ENCODE peak calls at places on chromosomes 2 and 18, in eight cellular contexts. P, S, Q, I, U, D, W and O are unnamed samples. For H3K4me1, the result is how much of the 10 kb centered on the place peaks cover.

GRCh38 chr2:21372654-21373053 is 248.9 kb downstream of the TDRD15 start:
- DNase-seq in S (no peak), D (no peak), I (no peak), W (peak), Q (no peak), U (no peak), P (no peak), O (peak)

GRCh38 chr2:161250864-161251436 is 57.3 kb upstream of the PSMD14 start:
- DNase-seq in W (peak), S (no peak), U (no peak), I (no peak), D (no peak), P (no peak), Q (no peak), O (peak)

GRCh38 chr18:36828157-36828629 is 609 bp downstream of the TPGS2 start:
- DNase-seq in U (no peak), W (peak), D (no peak), I (no peak), P (no peak), S (no peak), Q (peak), O (peak)

GRCh38 chr2:116511426-116511825 is 1303.1 kb upstream of the DDX18 start:
- DNase-seq in U (no peak), P (no peak), Q (no peak), D (no peak), S (no peak), W (no peak), I (no peak), O (no peak)

GRCh38 chr18:6266212-6266611 is 148.5 kb downstream of the L3MBTL4 start:
- DNase-seq in Q (no peak), W (no peak), I (no peak), P (no peak), D (no peak), S (no peak), U (no peak), O (no peak)

GRCh38 chr2:14632133-14632936 is at the start of gene LRATD1:
- DNase-seq in U (peak), W (peak), P (peak), D (peak), S (peak), Q (peak), I (no peak), O (peak)

GRCh38 chr2:96923810-96924774 is 54.2 kb upstream of the SEMA4C start:
- DNase-seq in W (peak), I (no peak), D (no peak), U (no peak), S (no peak), P (no peak), Q (no peak), O (no peak)

GRCh38 chr2:205763708-205764501 is 81.6 kb downstream of the NRP2 start:
- DNase-seq in P (peak), U (no peak), Q (peak), W (peak), S (no peak), I (no peak), D (no peak), O (peak)

GRCh38 chr2:238308177-238308576 is 12.1 kb upstream of the TRAF3IP1 start:
- DNase-seq in W (peak), D (no peak), P (no peak), I (no peak), Q (no peak), S (no peak), U (no peak), O (peak)

GRCh38 chr2:239768031-239768800 is 256.9 kb downstream of the NDUFA10 start:
- DNase-seq in Q (no peak), W (no peak), U (peak), P (no peak), D (peak), S (peak), I (no peak), O (no peak)

GRCh38 chr2:2848621-2849443 is 517.8 kb upstream of the MYT1L start:
- DNase-seq in P (no peak), U (no peak), S (no peak), D (peak), I (no peak), Q (no peak), W (no peak), O (no peak)

GRCh38 chr2:164542584-164543021 is 78.7 kb downstream of the GRB14 start:
- DNase-seq in P (no peak), W (no peak), Q (no peak), I (no peak), D (no peak), U (no peak), S (no peak), O (no peak)

GRCh38 chr18:3998698-3999333 is 456.3 kb downstream of the DLGAP1 start:
- DNase-seq in I (no peak), Q (peak), P (no peak), D (no peak), W (peak), S (no peak), U (no peak), O (peak)

DNA sequence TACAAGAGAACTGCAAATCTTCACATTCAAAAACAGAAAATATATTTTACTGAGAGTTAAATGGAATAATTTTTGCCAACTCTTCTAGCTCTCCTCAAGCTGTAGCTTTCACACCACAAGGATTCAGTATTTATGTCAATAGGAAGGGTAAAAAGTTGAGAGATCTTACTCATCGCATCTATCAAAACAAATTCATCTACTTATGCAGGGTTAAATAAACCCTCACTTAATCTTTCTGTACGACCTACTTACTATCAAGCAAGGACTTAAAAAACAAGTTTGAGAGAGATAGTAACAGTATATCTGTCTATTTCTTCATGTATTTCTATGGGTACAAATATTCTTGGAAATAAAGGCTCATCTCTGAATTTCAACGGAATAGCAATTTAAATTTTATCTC is 35.5 kb downstream of the SIGLEC15 start:
- DNase-seq in P (no peak), U (no peak), W (no peak), I (no peak), S (no peak), D (no peak), Q (no peak), O (no peak)
- H3K4me1 ChIP-seq in P (under half), U (under half), W (under half), I (under half), S (under half), D (under half), Q (under half), O (under half)

DNA sequence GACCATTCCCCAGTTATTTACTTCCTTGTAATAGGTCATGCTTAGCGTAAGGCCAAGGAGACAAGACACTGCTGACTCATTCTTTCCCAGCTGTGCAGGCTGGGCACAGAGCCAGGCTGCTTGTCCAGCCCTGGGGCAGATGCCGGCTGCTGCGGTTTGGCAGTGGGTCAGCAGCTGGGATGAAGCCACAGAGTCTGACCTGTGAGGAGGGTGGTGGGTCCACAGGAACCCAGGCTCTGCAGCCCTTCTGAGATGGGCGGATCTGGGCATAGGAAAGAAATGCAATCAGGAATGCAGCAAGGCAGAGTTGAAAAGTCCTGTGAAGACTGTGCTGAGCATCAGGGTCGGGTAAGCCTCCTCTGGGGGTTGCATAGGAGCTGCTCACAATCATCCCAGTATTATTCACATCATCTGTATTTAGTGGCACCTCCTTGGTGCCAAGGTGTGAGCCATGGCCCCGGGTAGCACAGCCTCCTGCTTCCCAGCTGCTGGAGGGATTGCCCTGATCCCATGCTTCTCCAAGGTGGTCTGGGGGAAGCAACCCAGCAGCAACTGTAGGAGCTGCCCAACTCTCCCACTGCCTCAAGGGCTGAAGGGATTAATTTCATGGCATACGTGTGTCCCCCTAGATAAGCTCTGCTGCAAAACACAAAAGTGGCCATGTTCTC is 139.0 kb downstream of the DDX1 start:
- DNase-seq in U (peak), D (peak), I (peak), Q (peak), P (peak), W (peak), S (peak), O (no peak)
- TF ChIP-seq POLR2AphosphoS5 in U (peak), D (peak), I (peak), Q (peak), P (peak), W (peak), S (peak), O (no peak)

GRCh38 chr2:53964237-53964952 is 6.4 kb downstream of the PSME4 start:
- DNase-seq in D (no peak), I (no peak), P (no peak), Q (no peak), W (no peak), S (no peak), U (no peak), O (no peak)

GRCh38 chr2:53960476-53960875 is 10.3 kb downstream of the PSME4 start:
- DNase-seq in D (no peak), P (no peak), W (no peak), Q (no peak), U (no peak), S (no peak), I (no peak), O (no peak)

GRCh38 chr2:53969285-53970094 is 1.3 kb downstream of the PSME4 start:
- DNase-seq in Q (no peak), W (peak), S (no peak), I (no peak), P (no peak), U (no peak), D (no peak), O (no peak)

GRCh38 chr2:53970095-53970897 is 497 bp downstream of the PSME4 start:
- DNase-seq in I (no peak), D (no peak), Q (peak), W (peak), P (peak), U (peak), S (no peak), O (peak)

GRCh38 chr2:53964987-53965687 is 5.7 kb downstream of the PSME4 start:
- DNase-seq in W (no peak), U (no peak), Q (no peak), D (no peak), I (no peak), P (no peak), S (no peak), O (peak)
- H3K4me1 ChIP-seq in W (under half), U (under half), Q (under half), D (half or more), I (half or more), P (half or more), S (half or more), O (half or more)

DNA sequence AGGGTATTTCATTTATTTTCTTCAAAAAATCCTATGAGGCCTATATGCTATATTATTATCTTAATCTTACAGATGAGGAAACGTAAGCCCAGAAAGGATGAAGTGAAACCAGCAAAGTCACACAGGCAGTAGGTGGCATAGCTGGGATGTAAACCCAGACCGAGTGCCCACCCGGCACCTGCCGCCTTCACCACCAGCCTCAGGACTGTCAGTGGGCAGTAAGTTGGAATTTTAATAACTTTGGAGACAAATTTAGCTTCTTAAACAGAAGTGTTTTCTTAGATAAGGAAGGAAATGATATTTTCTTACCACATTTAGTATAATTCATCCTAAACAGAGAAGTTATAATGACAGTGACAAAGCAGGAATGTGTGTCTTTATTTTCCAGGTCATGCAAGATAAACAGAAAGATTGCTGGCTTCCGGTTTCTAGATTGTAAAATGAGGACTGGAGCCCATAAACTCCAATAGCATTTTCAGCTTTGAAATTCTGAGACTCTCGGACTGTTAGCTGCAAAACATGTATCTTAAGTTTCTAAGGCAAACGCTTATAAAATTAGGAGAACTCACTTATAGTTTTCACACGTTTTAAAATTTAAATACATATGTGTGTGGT is 59.3 kb downstream of the CD8B2 start:
- DNase-seq in I (no peak), P (no peak), Q (no peak), U (no peak), D (no peak), S (no peak), W (no peak), O (no peak)
- TF ChIP-seq POLR2AphosphoS5 in I (no peak), P (no peak), Q (no peak), U (no peak), D (no peak), S (no peak), W (no peak), O (no peak)

DNA sequence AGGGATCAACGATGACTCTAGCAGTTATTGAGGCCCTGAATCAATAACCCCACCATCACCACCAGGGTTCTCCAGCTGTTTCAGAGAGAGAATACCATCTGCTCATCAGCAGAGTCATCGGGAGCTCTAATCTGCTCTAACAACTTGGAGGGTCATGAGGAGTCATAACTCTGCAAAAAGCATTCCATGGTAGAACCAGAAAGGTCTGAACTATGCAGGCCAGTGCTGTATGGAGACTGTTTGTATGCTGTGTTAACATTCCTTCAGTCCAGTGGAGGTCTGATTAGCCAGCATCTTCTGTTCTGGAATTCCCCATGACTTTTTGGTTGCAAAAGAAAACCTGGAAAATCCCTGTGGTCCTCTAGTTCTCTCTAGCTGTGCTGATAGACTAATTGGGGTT is 9.4 kb upstream of the ITGB6 start:
- DNase-seq in S (no peak), Q (no peak), I (no peak), U (no peak), P (no peak), D (no peak), W (no peak), O (no peak)
- H3K4me1 ChIP-seq in S (under half), Q (under half), I (under half), U (under half), P (half or more), D (under half), W (under half), O (under half)

DNA sequence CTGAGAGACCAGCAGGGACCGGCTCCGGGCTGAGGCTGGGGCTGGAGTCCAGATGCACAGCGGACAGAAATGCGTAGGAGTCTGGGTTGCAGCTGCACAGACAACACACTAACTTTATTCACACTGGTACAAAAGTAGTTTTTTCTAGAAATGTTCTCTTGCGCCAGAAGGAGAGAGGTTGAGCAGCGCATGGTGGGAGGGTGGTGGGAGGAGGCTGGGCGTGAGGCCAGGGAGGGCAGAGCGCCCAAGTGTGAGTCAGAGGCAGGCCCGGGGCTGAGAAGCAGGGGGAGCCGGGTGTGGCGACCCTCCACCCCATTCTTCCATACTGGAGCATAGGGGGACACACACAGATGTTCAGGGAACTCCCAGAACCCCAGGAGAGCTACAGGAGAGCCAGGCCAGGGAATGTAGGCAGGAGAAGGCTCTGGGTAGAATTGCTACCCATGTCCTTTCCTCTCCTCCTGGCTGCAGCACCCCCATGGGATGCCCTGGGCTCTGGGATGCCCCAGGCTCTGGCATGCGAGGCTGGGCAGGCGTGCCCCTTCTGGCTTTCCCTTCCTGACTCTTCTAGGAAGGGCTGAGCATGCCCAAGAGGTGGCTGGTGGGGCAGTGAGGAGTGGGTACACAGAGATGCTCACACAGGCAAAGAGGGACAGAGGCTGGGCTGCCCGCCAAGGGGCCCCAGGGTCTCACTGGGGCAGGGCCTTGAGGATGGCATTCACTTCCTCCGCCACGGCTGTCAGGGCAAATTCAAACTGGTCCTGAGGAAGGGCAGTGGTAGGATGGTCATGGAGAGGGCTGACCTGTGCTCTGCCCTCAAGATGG is 10.6 kb downstream of the DNAJB2 start:
- DNase-seq in W (no peak), I (no peak), D (peak), P (no peak), S (peak), Q (peak), U (no peak), O (no peak)
- TF ChIP-seq POLR2AphosphoS5 in W (no peak), I (peak), D (peak), P (peak), S (no peak), Q (no peak), U (no peak), O (no peak)

DNA sequence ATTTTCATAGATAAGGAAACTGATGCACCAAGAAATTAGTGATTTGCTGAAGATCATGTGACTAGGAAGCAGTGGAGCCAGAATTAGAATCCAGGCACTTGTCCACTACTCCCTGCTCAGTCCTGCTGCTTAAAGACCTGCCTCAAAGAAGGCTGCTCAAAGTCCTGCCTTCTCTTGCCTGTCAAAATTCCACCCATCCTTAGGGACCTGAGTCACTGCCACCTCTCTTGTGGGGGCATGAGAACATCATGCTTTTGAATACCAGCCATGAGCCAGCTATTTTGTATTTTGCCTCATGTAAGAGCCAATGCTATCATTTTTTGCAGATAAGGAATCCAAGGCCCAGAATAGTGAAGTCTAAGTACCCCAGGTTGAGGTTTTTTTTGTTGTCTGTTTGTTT is 47.1 kb downstream of the DDX1 start:
- DNase-seq in P (no peak), W (no peak), S (no peak), I (no peak), U (no peak), Q (no peak), D (no peak), O (no peak)
- H3K4me1 ChIP-seq in P (under half), W (under half), S (under half), I (under half), U (under half), Q (under half), D (under half), O (under half)

GRCh38 chr2:27095745-27096651 is 9.4 kb downstream of the KHK start:
- DNase-seq in S (no peak), U (no peak), D (peak), I (no peak), P (peak), W (peak), Q (peak), O (peak)
- TF ChIP-seq POLR2AphosphoS5 in S (no peak), U (no peak), D (no peak), I (peak), P (peak), W (no peak), Q (no peak), O (peak)

DNA sequence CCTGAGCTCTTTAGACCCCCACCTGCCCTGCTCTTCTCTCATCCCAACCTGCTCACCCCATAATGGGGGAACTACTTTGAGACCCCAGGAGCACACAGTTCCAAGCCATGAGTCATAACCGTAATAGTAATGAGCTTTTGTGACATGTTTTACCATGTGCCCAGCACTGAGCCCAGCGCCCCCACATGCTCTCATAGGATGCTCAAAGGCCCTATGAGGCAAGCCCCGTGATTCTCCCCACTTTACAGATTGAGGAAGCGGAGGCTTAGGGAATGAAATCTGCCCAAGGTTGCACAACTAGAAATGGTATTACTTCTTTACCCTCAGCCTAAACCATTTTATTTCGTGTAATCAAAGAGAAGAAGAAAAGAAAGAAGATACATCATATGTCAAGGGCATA is 24.3 kb downstream of the BCL11A start:
- DNase-seq in S (no peak), P (no peak), Q (no peak), D (no peak), U (no peak), I (no peak), W (no peak), O (no peak)
- H3K4me1 ChIP-seq in S (half or more), P (half or more), Q (half or more), D (half or more), U (under half), I (under half), W (under half), O (half or more)